ENCODE peak calls at places on chromosomes 13 and 19, in ten cellular contexts. F is nephron progenitor cell; M is activated effector memory CD4-positive, alpha-beta T cell treated with Interleukin-2 at 50 U/mL for 16 hours; E is EH; X is T47D; P is activated CD4-positive, alpha-beta T cell treated with anti-CD3 and anti-CD28 coated beads, Interleukin-2, amount 10 ng/mL, durations not matched to agents 7 days and 5 days; J is naive B cell; O is NCI-H774; A is Peyer's patch; C is activated naive CD4-positive, alpha-beta T cell treated with anti-CD3 and anti-CD28 coated beads, Interleukin-2, amount 50 U/mL, for 72 hours. N is an unnamed sample.

GRCh38 chr13:80336335-80336734 is 4.6 kb downstream of the SPRY2 start:
- DNase-seq in J (no peak), M (no peak), A (no peak), P (no peak), F (no peak), O (no peak), E (peak), C (no peak), X (no peak), N (no peak)

GRCh38 chr19:4052993-4053422 is 13.7 kb downstream of the ZBTB7A start:
- DNase-seq in J (no peak), M (no peak), O (no peak), C (no peak), E (peak), F (no peak), X (no peak), P (no peak), A (no peak), N (no peak)

GRCh38 chr13:71867101-71867814 is at the start of gene DACH1:
- DNase-seq in M (no peak), C (no peak), X (peak), O (peak), F (peak), J (no peak), E (peak), A (no peak), P (peak), N (no peak)

GRCh38 chr13:37954191-37954590 is 84.6 kb upstream of the TRPC4 start:
- DNase-seq in A (no peak), P (no peak), C (no peak), X (no peak), J (no peak), O (no peak), M (no peak), F (no peak), E (no peak), N (no peak)

GRCh38 chr13:104553156-104553555 is 1486.9 kb upstream of the SLC10A2 start:
- DNase-seq in X (no peak), M (no peak), C (no peak), O (no peak), F (no peak), A (no peak), E (no peak), P (no peak), J (no peak), N (no peak)

GRCh38 chr13:50244913-50245574 is 229.8 kb downstream of the KCNRG start:
- DNase-seq in E (peak), C (peak), X (no peak), A (no peak), J (no peak), F (no peak), P (peak), M (peak), O (no peak), N (no peak)

GRCh38 chr13:40251343-40252032 is 415.0 kb downstream of the FOXO1 start:
- DNase-seq in E (peak), A (no peak), P (no peak), J (no peak), X (no peak), C (peak), M (no peak), O (no peak), F (no peak), N (no peak)

GRCh38 chr19:47514151-47514868 is 553 bp downstream of the NAPA start:
- DNase-seq in F (peak), C (no peak), J (no peak), A (no peak), O (no peak), M (no peak), X (no peak), E (peak), P (no peak), N (no peak)

GRCh38 chr19:42498387-42498786 is 29.9 kb downstream of the CEACAM1 start:
- DNase-seq in M (no peak), A (no peak), E (no peak), F (no peak), P (no peak), C (no peak), O (no peak), J (no peak), X (no peak), N (no peak)

GRCh38 chr13:32314968-32315254 is 252 bp downstream of the ZAR1L start:
- DNase-seq in E (peak), A (peak), O (no peak), P (peak), X (no peak), F (no peak), J (peak), M (no peak), C (peak), N (peak)

GRCh38 chr13:98581971-98582702 is 5.2 kb upstream of the STK24 start:
- DNase-seq in P (no peak), A (no peak), F (no peak), C (no peak), E (peak), J (no peak), O (peak), M (no peak), X (no peak), N (no peak)

GRCh38 chr13:27177852-27178251 is 6.2 kb upstream of the USP12 start:
- DNase-seq in M (no peak), J (no peak), O (no peak), E (no peak), P (no peak), A (no peak), F (no peak), C (no peak), X (no peak), N (no peak)

GRCh38 chr13:109144693-109145437 is 515.5 kb downstream of the MYO16 start:
- DNase-seq in M (no peak), F (no peak), O (no peak), A (no peak), E (no peak), X (no peak), J (no peak), P (no peak), C (no peak), N (no peak)

GRCh38 chr13:53201454-53202225 is 173.0 kb downstream of the OLFM4 start:
- DNase-seq in E (no peak), O (no peak), F (peak), P (no peak), J (no peak), M (no peak), X (no peak), C (no peak), A (no peak), N (no peak)

GRCh38 chr13:29905845-29906244 is 55.4 kb upstream of the UBL3 start:
- DNase-seq in E (peak), M (no peak), O (no peak), C (no peak), P (no peak), J (no peak), X (no peak), F (no peak), A (no peak), N (no peak)

GRCh38 chr13:20475927-20476691 is 49.5 kb downstream of the CRYL1 start:
- DNase-seq in P (peak), A (peak), C (peak), E (no peak), J (peak), M (peak), F (no peak), O (no peak), X (no peak), N (peak)

GRCh38 chr13:98664047-98664446 is 87.1 kb upstream of the STK24 start:
- DNase-seq in F (no peak), P (peak), A (no peak), E (peak), M (no peak), X (no peak), C (peak), O (no peak), J (no peak), N (no peak)

GRCh38 chr19:43316591-43317319 is 36.7 kb upstream of the CD177 start:
- DNase-seq in J (no peak), E (peak), O (no peak), P (no peak), C (no peak), A (no peak), F (peak), M (no peak), X (peak), N (no peak)

GRCh38 chr19:44061038-44061437 is 9.2 kb downstream of the ZNF223 start:
- DNase-seq in C (no peak), M (no peak), J (no peak), F (no peak), A (no peak), E (no peak), P (no peak), X (no peak), O (no peak), N (no peak)

N was measured in CD8-positive, alpha-beta T cell.